ENCODE peak calls at places on chromosome X, in six cellular contexts. Y is occipital lobe, A is NCI-H1092, F is esophagus muscularis mucosa, H is NCI-H748 treated with DMSO at 0.1 percent for 48 hours, P is NCI-H1436. C is an unnamed sample.

GRCh38 chrX:10245219-10245618 is 88.4 kb downstream of the CLCN4 start:
- DNase-seq in Y (no peak), A (no peak), F (no peak), H (no peak), P (no peak), C (no peak)

GRCh38 chrX:49879656-49880277 is 483 bp downstream of the USP27X start:
- DNase-seq in Y (no peak), A (no peak), F (no peak), H (no peak), P (no peak), C (no peak)

GRCh38 chrX:15301924-15302323 is 13.5 kb downstream of the ASB11 start:
- DNase-seq in Y (no peak), A (no peak), F (no peak), H (no peak), P (no peak), C (no peak)

GRCh38 chrX:124217289-124218251 is 114.9 kb upstream of the TEX13D start:
- DNase-seq in Y (no peak), A (no peak), F (no peak), H (no peak), P (no peak), C (no peak)

GRCh38 chrX:25013593-25014365 is 2.0 kb downstream of the ARX start:
- DNase-seq in Y (no peak), A (no peak), F (no peak), H (no peak), P (no peak), C (no peak)

GRCh38 chrX:135346975-135347374 is 37.7 kb downstream of the ETDC start:
- DNase-seq in Y (no peak), A (no peak), F (no peak), H (no peak), P (no peak), C (no peak)

GRCh38 chrX:40195368-40195767 is 97.6 kb upstream of the BCOR start:
- DNase-seq in Y (no peak), A (no peak), F (no peak), H (no peak), P (no peak), C (no peak)

GRCh38 chrX:127877358-127877757 is 174.8 kb downstream of the ACTRT1 start:
- DNase-seq in Y (no peak), A (no peak), F (no peak), H (no peak), P (no peak), C (no peak)

GRCh38 chrX:15737957-15738685 is at the start of gene CA5B:
- DNase-seq in Y (peak), A (peak), F (peak), H (peak), P (no peak), C (peak)

GRCh38 chrX:49838374-49838773 is 9.3 kb downstream of the PAGE4 start:
- DNase-seq in Y (no peak), A (peak), F (no peak), H (peak), P (no peak), C (no peak)

GRCh38 chrX:53547668-53548067 is 113.5 kb upstream of the HSD17B10 start:
- DNase-seq in Y (no peak), A (no peak), F (no peak), H (no peak), P (no peak), C (no peak)

C was measured in right lobe of liver.